ENCODE peak calls at places on chromosomes 3 and 15, in nine cellular contexts. C is neural progenitor cell, D is PC-9, G is Peyer's patch, O is H1, N is heart right ventricle, K is prostate gland, W is sigmoid colon, P is HCT116. A is an unnamed sample.

GRCh38 chr3:193057616-193058015 is 140.0 kb upstream of the MB21D2 start:
- DNase-seq in W (no peak), N (no peak), D (peak; percentile 16), K (no peak), O (no peak), G (no peak), P (no peak), C (no peak), A (no peak)

GRCh38 chr15:75114796-75115195 is 86.9 kb upstream of the C15orf39 start:
- DNase-seq in K (no peak), N (no peak), O (no peak), C (no peak), D (no peak), W (no peak), G (peak; percentile 27), P (no peak), A (no peak)

GRCh38 chr15:77907824-77908751 is 169.4 kb downstream of the TBC1D2B start:
- DNase-seq in D (no peak), P (peak; percentile 36), K (peak; percentile 15), O (no peak), C (peak; percentile 45), W (peak; percentile 57), N (no peak), G (peak; percentile 83), A (no peak)

GRCh38 chr3:119585867-119586570 is 6.7 kb downstream of the ADPRH start:
- DNase-seq in P (no peak), O (no peak), D (no peak), N (no peak), K (no peak), C (no peak), G (no peak), W (no peak), A (no peak)

GRCh38 chr15:83837946-83838571 is 184.1 kb downstream of the ADAMTSL3 start:
- DNase-seq in D (no peak), P (peak; percentile 51), O (peak; percentile 64), N (no peak), C (peak; percentile 66), G (no peak), W (no peak), K (no peak), A (no peak)

GRCh38 chr15:98904466-98905048 is 103.0 kb downstream of the PGPEP1L start:
- DNase-seq in W (peak; percentile 60), C (peak; percentile 66), D (no peak), K (no peak), N (no peak), O (no peak), P (peak; percentile 18), G (no peak), A (no peak)

GRCh38 chr3:196985298-196985697 is 16.7 kb upstream of the PIGZ start:
- DNase-seq in G (peak; percentile 54), N (no peak), D (no peak), C (no peak), W (no peak), K (no peak), P (no peak), O (no peak), A (no peak)

GRCh38 chr3:50472958-50473357 is 30.5 kb downstream of the CACNA2D2 start:
- DNase-seq in O (no peak), K (no peak), N (no peak), W (no peak), G (no peak), P (no peak), D (no peak), C (no peak), A (no peak)

GRCh38 chr3:61960976-61961375 is 399.6 kb downstream of the PTPRG start:
- DNase-seq in D (no peak), O (no peak), C (no peak), K (no peak), P (no peak), W (no peak), G (no peak), N (no peak), A (no peak)

GRCh38 chr15:91032919-91033803 is 10.8 kb upstream of the VPS33B start:
- DNase-seq in C (peak; percentile 81), D (peak; percentile 74), K (peak; percentile 64), N (peak; percentile 34), W (no peak), O (peak; percentile 94), G (peak; percentile 91), P (peak; percentile 83), A (no peak)

GRCh38 chr3:194313642-194314430 is 37.3 kb downstream of the CPN2 start:
- DNase-seq in G (no peak), N (no peak), D (peak; percentile 34), C (peak; percentile 52), O (no peak), W (peak; percentile 94), K (no peak), P (no peak), A (peak; percentile 86)
- H3K4me1 ChIP-seq in G (no peaks in the 10 kb centered on the region), N (peaks cover 37% of the 10 kb centered on the region), D (peaks cover 19% of the 10 kb centered on the region), C (peaks cover 34% of the 10 kb centered on the region), O (peaks cover 23% of the 10 kb centered on the region), W (no peaks in the 10 kb centered on the region), K (no peaks in the 10 kb centered on the region), P (peaks cover 49% of the 10 kb centered on the region), A (no peaks in the 10 kb centered on the region)

GRCh38 chr3:37762698-37763097 is 99.0 kb upstream of the CTDSPL start:
- DNase-seq in P (no peak), D (no peak), O (no peak), N (no peak), C (no peak), W (no peak), G (no peak), K (no peak), A (no peak)
- TF ChIP-seq CTCF in P (no peak), D (no peak), O (no peak), N (no peak), C (no peak), W (no peak), G (no peak), K (no peak), A (peak; percentile 11)

GRCh38 chr15:40281057-40281850 is 1.6 kb downstream of the ANKRD63 start:
- DNase-seq in O (peak; percentile 68), N (no peak), K (no peak), D (no peak), P (no peak), C (no peak), W (no peak), G (no peak), A (no peak)
- H3K27me3 ChIP-seq in O (peaks cover 47% of the 10 kb centered on the region), N (peaks cover 69% of the 10 kb centered on the region), K (peaks cover 12% of the 10 kb centered on the region), D (no peaks in the 10 kb centered on the region), P (no peaks in the 10 kb centered on the region), C (peaks cover 95% of the 10 kb centered on the region), W (peaks cover 47% of the 10 kb centered on the region), G (peaks cover 41% of the 10 kb centered on the region), A (no peaks in the 10 kb centered on the region)

DNA sequence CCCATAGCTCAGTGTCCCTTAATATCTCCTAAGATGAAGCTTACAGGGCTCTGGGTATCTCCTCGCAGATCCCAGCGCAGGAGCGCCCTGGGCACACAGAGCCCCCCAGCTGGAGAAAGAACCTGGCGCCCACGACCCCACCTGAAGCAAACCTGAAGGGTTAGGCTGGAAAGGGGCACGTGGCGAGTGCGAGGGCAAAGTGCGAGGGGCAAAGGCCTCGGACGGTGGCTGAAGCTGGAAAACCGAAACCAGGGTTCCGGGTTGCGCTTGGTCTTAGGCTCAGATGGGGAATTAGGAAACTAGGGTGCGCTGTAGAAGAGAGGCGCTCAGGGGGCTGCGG is 3.9 kb downstream of the SOX14 start:
- DNase-seq in P (no peak), D (no peak), O (peak; percentile 76), C (peak; percentile 36), W (no peak), G (no peak), K (no peak), N (no peak), A (no peak)
- H3K4me1 ChIP-seq in P (no peaks in the 10 kb centered on the region), D (no peaks in the 10 kb centered on the region), O (peaks cover 67% of the 10 kb centered on the region), C (peaks cover 82% of the 10 kb centered on the region), W (no peaks in the 10 kb centered on the region), G (no peaks in the 10 kb centered on the region), K (peaks cover 6% of the 10 kb centered on the region), N (peaks cover 66% of the 10 kb centered on the region), A (no peaks in the 10 kb centered on the region)

GRCh38 chr3:81419196-81419595 is 342.2 kb downstream of the GBE1 start:
- DNase-seq in N (no peak), D (no peak), W (no peak), P (no peak), K (no peak), C (no peak), O (no peak), G (no peak), A (no peak)
- TF ChIP-seq CTCF in N (peak; percentile 54), D (peak; percentile 64), W (peak; percentile 30), P (peak; percentile 43), K (no peak), C (peak; percentile 62), O (no peak), G (peak; percentile 8), A (peak; percentile 33)

A was measured in right atrium auricular region.